ENCODE peak calls at places on chromosomes 11 and 22, in seven cellular contexts. Z is ovary, L is upper lobe of left lung, R is tibial nerve, Q is transverse colon, X is stomach, E is A549. I is an unnamed sample.

GRCh38 chr22:39184586-39185577 is 32.4 kb upstream of the CBX7 start:
- DNase-seq in X (no peak), R (no peak), E (no peak), Z (no peak), L (no peak), Q (no peak), I (no peak)

GRCh38 chr11:1692708-1693326 is 4.2 kb upstream of the KRTAP5-6 start:
- DNase-seq in X (no peak), L (no peak), Q (no peak), R (no peak), Z (no peak), E (no peak), I (no peak)

GRCh38 chr11:93032580-93032979 is 63.1 kb downstream of the MTNR1B start:
- DNase-seq in X (no peak), L (no peak), R (no peak), Z (no peak), E (no peak), Q (no peak), I (no peak)

GRCh38 chr11:116791002-116791812 is 472 bp downstream of the APOA5 start:
- DNase-seq in Q (peak; percentile 84), L (peak; percentile 92), R (peak; percentile 72), X (peak; percentile 86), Z (peak; percentile 88), E (peak; percentile 79), I (peak; percentile 92)

GRCh38 chr22:41512421-41513194 is 31.7 kb downstream of the POLR3H start:
- DNase-seq in X (no peak), E (peak; percentile 66), Q (no peak), Z (peak; percentile 80), L (no peak), R (no peak), I (no peak)

GRCh38 chr11:129595043-129595962 is 219.7 kb downstream of the BARX2 start:
- DNase-seq in E (no peak), Z (no peak), L (no peak), R (no peak), Q (no peak), X (no peak), I (no peak)

GRCh38 chr22:27213766-27214581 is 556.6 kb downstream of the MIAT start:
- DNase-seq in L (peak; percentile 29), R (peak; percentile 65), Q (peak; percentile 38), E (no peak), Z (peak; percentile 82), X (no peak), I (no peak)

GRCh38 chr11:539971-540481 is 2.7 kb downstream of the LRRC56 start:
- DNase-seq in R (no peak), X (no peak), Z (no peak), E (no peak), L (peak; percentile 68), Q (no peak), I (no peak)

GRCh38 chr11:123561046-123561781 is 93.2 kb downstream of the SCN3B start:
- DNase-seq in X (peak; percentile 49), E (no peak), R (no peak), Z (peak; percentile 83), Q (no peak), L (no peak), I (peak; percentile 83)

GRCh38 chr11:94171693-94172440 is 43.2 kb downstream of the PANX1 start:
- DNase-seq in Q (peak; percentile 34), L (no peak), X (peak; percentile 52), R (peak; percentile 33), Z (no peak), E (peak; percentile 29), I (peak; percentile 39)

GRCh38 chr11:43920598-43921419 is 21.6 kb upstream of the C11orf96 start:
- DNase-seq in E (peak; percentile 95), L (no peak), X (peak; percentile 46), Q (peak; percentile 46), R (peak; percentile 94), Z (peak; percentile 69), I (no peak)

GRCh38 chr11:79066456-79067354 is 374.1 kb downstream of the TENM4 start:
- DNase-seq in X (no peak), E (no peak), L (no peak), R (no peak), Z (no peak), Q (no peak), I (peak; percentile 94)

GRCh38 chr11:105227363-105227762 is 87.8 kb upstream of the CARD18 start:
- DNase-seq in R (no peak), L (no peak), Q (no peak), E (no peak), Z (no peak), X (no peak), I (no peak)

GRCh38 chr22:23217171-23218052 is 37.1 kb downstream of the BCR start:
- DNase-seq in Z (peak; percentile 50), Q (no peak), X (no peak), E (no peak), L (no peak), R (no peak), I (no peak)

GRCh38 chr11:126461996-126462395 is 106.5 kb downstream of the ST3GAL4 start:
- DNase-seq in X (no peak), Q (no peak), Z (no peak), R (no peak), L (no peak), E (no peak), I (no peak)

GRCh38 chr11:11981364-11981763 is 27.1 kb downstream of the DKK3 start:
- DNase-seq in Z (no peak), E (no peak), Q (no peak), X (peak; percentile 16), L (no peak), R (no peak), I (no peak)

GRCh38 chr11:11980200-11980599 is 28.2 kb downstream of the DKK3 start:
- DNase-seq in R (no peak), L (no peak), Z (no peak), X (peak; percentile 23), E (no peak), Q (no peak), I (no peak)

GRCh38 chr11:11981840-11982239 is 26.6 kb downstream of the DKK3 start:
- DNase-seq in X (no peak), Z (no peak), E (no peak), L (no peak), Q (no peak), R (no peak), I (no peak)

GRCh38 chr11:11979487-11980117 is 28.8 kb downstream of the DKK3 start:
- DNase-seq in Z (no peak), R (peak; percentile 23), Q (no peak), L (no peak), X (peak; percentile 60), E (no peak), I (peak; percentile 69)

GRCh38 chr11:11980841-11981308 is 27.6 kb downstream of the DKK3 start:
- DNase-seq in Z (no peak), L (no peak), Q (no peak), X (peak; percentile 5), R (no peak), E (no peak), I (no peak)
- TF ChIP-seq EP300 in Z (no peak), L (no peak), Q (no peak), X (no peak), R (no peak), E (no peak), I (no peak)

GRCh38 chr11:86735462-86736302 is 63.3 kb upstream of the ME3 start:
- DNase-seq in Z (no peak), L (no peak), Q (no peak), X (no peak), R (no peak), E (peak; percentile 66), I (no peak)
- TF ChIP-seq EP300 in Z (no peak), L (no peak), Q (no peak), X (no peak), R (no peak), E (peak; percentile 99), I (peak; percentile 42)

DNA sequence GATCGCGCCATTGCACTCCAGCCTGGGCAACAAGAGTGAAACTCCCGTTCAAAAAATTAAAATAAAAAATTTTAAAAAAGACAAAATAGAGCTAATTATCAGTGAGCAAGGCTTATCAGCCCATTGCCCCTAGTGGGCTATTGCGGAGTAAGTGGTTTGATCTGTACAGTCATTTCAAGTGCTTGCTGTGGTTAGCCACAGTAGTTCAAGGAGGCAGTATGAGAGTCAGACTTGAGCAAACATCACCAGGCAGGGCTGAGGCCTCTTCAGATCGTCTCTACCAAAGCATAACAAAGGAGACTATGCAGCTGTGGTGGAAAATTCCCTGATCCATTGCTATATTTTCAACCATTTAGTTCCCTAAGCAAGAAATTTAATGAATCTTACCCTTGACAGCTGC is 4.3 kb upstream of the SBF2 start:
- DNase-seq in L (no peak), R (no peak), E (no peak), Q (no peak), Z (no peak), X (no peak), I (no peak)
- TF ChIP-seq EP300 in L (no peak), R (no peak), E (no peak), Q (no peak), Z (no peak), X (no peak), I (no peak)

GRCh38 chr22:29031236-29031982 is 30.2 kb downstream of the C22orf31 start:
- DNase-seq in L (peak; percentile 46), Z (peak; percentile 67), X (peak; percentile 44), Q (peak; percentile 40), R (peak; percentile 62), E (peak; percentile 64), I (peak; percentile 70)
- TF ChIP-seq EP300 in L (peak; percentile 32), Z (no peak), X (no peak), Q (no peak), R (no peak), E (peak; percentile 71), I (no peak)

GRCh38 chr11:130994043-130994442 is 77.8 kb upstream of the SNX19 start:
- DNase-seq in Z (no peak), R (no peak), Q (no peak), E (no peak), X (no peak), L (no peak), I (no peak)
- TF ChIP-seq EP300 in Z (no peak), R (no peak), Q (no peak), E (no peak), X (no peak), L (no peak), I (no peak)

DNA sequence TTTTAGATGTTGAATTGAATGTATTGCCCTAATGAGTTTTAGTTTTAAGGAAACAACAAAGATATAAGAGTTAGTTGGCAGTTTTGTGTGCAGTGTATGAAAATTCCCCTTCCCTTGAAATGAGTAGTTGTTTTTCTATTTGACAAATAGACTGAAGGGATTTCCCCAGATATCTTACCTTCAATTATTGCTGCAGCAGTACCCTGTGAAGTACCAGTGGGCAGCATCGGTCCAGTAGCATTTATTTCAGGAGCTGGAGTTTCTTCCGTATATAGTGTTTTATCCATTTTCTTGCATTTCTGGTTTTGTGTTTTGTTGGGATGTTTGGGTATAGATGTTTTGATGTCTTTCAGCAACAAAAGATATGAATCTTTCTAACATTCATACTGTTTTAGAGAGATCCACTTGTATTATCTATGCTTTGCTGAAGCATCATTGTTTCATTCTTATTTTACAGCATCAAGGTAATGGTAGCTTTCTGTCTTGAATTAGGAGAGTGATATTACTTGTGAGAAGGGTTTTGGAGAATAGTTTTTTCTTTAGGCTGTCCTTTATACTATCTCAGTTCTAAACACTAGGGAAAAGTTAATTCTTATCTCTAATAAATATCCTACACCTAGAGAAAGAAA is 7.4 kb downstream of the KMT2A start:
- DNase-seq in X (no peak), L (no peak), R (no peak), Q (no peak), E (no peak), Z (no peak), I (no peak)
- TF ChIP-seq EP300 in X (no peak), L (no peak), R (no peak), Q (no peak), E (no peak), Z (no peak), I (no peak)

I was measured in SK-N-SH.